ENCODE peak calls at places on chromosomes 5 and 9, in four cellular contexts. M is endothelial cell of umbilical vein, C is HepG2, F is H1. B is an unnamed sample.

GRCh38 chr5:31531543-31531887 is 378 bp downstream of the DROSHA start:
- DNase-seq in F (no peak), C (peak; percentile 15), M (peak; percentile 40), B (peak; percentile 52)

GRCh38 chr5:32504923-32505596 is 60.5 kb upstream of the ZFR start:
- DNase-seq in F (no peak), C (no peak), M (peak; percentile 95), B (peak; percentile 31)

GRCh38 chr5:112642885-112643284 is 94.8 kb upstream of the APC start:
- DNase-seq in F (no peak), M (no peak), C (no peak), B (no peak)

GRCh38 chr5:81019748-81020147 is 59.6 kb downstream of the RASGRF2 start:
- DNase-seq in M (no peak), F (no peak), C (no peak), B (no peak)

GRCh38 chr5:17487180-17487512 is 10.9 kb upstream of the TAF11L2 start:
- DNase-seq in C (no peak), F (no peak), M (no peak), B (no peak)

GRCh38 chr5:16857635-16858034 is 78.5 kb downstream of the MYO10 start:
- DNase-seq in C (no peak), F (no peak), M (no peak), B (no peak)

GRCh38 chr5:81424728-81425127 is 30.8 kb upstream of the ACOT12 start:
- DNase-seq in C (no peak), F (no peak), M (no peak), B (no peak)

GRCh38 chr5:142797420-142797819 is 27.2 kb downstream of the ARHGAP26 start:
- DNase-seq in F (no peak), M (no peak), C (no peak), B (no peak)

GRCh38 chr5:124583469-124584350 is 162.7 kb downstream of the ZNF608 start:
- DNase-seq in M (peak; percentile 62), C (peak; percentile 65), F (no peak), B (peak; percentile 28)

DNA sequence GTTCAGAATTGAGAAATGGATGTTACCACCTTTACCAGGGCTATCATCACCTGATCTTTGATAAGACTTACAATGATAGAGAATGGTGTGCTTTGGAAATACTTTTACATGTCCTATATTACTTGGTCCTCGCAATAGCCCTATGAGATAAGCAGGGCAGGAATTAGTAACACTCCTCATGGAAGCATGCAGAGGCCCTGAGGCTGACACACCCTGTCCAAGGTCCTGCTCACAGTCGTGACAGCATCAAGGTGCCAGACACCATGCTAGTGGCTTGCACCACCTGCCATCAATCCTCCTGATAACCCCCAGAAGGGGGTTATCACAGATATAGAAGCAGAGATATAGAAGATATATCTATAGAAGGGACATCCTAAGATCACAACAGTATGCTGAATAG is 216.8 kb upstream of the TBC1D2 start:
- DNase-seq in M (no peak), C (no peak), F (no peak), B (no peak)
- TF ChIP-seq JUN in M (no peak), C (no peak), F (no peak), B (no peak)

GRCh38 chr9:112037281-112038016 is 137.6 kb downstream of the SUSD1 start:
- DNase-seq in M (no peak), C (no peak), F (no peak), B (no peak)
- TF ChIP-seq POLR2AphosphoS5 in M (no peak), C (no peak), F (no peak), B (no peak)

GRCh38 chr5:2499917-2500316 is 251.6 kb downstream of the IRX2 start:
- DNase-seq in M (no peak), C (no peak), F (no peak), B (no peak)
- TF ChIP-seq JUN in M (no peak), C (no peak), F (no peak), B (no peak)

DNA sequence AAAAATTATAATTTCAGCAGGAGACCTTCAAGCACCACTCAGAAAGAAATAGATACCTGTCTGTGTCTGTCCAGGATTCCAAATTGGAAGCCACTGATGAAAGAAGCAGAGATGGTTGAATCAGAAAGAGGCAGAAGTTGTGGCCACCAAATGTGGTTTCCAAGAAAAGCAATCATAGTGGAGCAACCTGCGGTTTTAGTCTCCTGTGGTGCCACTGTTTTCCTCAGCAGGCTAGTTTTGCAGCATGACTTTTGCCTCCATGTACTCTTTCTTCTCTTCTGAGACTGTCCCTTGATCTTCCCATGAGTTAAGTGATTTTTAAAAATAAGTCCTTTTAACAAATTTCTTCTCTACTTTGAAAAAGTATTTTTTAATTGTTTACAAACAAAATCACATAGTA is 535.8 kb downstream of the CYLC2 start:
- DNase-seq in C (no peak), M (no peak), F (no peak), B (no peak)
- TF ChIP-seq POLR2AphosphoS5 in C (no peak), M (no peak), F (no peak), B (no peak)

GRCh38 chr9:133958756-133959155 is 33.4 kb downstream of the VAV2 start:
- DNase-seq in M (no peak), F (no peak), C (no peak), B (no peak)
- TF ChIP-seq JUN in M (no peak), F (no peak), C (no peak), B (no peak)

DNA sequence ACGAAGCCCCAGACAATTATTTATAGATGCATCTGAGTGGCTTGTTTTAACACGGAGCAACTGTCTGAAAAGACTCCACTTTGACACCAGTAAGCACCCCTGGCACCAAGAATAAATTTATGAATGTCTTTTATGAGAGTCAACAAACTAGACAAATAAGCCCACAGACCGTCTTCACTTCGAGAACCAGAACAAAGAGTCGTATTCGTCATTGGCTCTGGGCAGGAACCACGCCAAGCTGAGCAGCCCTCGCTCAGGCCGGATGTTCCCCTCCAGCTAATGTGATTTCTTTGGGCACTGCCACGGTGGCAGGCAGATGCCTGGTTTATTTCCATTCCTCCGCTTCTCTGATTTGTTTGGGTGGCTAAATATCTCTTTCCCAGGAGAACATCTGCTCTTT is 91.9 kb upstream of the STC2 start:
- DNase-seq in C (no peak), F (no peak), M (no peak), B (no peak)
- TF ChIP-seq POLR2AphosphoS5 in C (no peak), F (no peak), M (no peak), B (no peak)

GRCh38 chr5:64594601-64595518 is 89.0 kb downstream of the RGS7BP start:
- DNase-seq in C (no peak), M (peak; percentile 19), F (no peak), B (no peak)
- TF ChIP-seq JUN in C (no peak), M (no peak), F (no peak), B (no peak)

B was measured in K562.